ENCODE peak calls at places on chromosomes 2 and 18, in six cellular contexts. L is left ventricle myocardium inferior; G is brain microvascular endothelial cell; K is naive thymus-derived CD4-positive, alpha-beta T cell; B is uterus; X is A673. D is an unnamed sample.

GRCh38 chr18:50956116-50956515 is 11.7 kb upstream of the ELAC1 start:
- DNase-seq in L (no peak), G (no peak), K (no peak), B (no peak), X (no peak), D (no peak)

GRCh38 chr2:122411231-122411630 is 655.8 kb downstream of the TSN start:
- DNase-seq in L (no peak), G (no peak), K (no peak), B (no peak), X (no peak), D (no peak)

GRCh38 chr2:98569197-98569793 is 39.0 kb downstream of the COA5 start:
- DNase-seq in L (peak), G (peak), K (peak), B (peak), X (peak), D (peak)

GRCh38 chr2:37246205-37246604 is 14.7 kb downstream of the NDUFAF7 start:
- DNase-seq in L (no peak), G (no peak), K (no peak), B (no peak), X (no peak), D (no peak)

GRCh38 chr18:21179590-21180220 is 62.3 kb upstream of the GREB1L start:
- DNase-seq in L (no peak), G (peak), K (peak), B (peak), X (peak), D (peak)

GRCh38 chr2:188158337-188159100 is 133.2 kb upstream of the GULP1 start:
- DNase-seq in L (no peak), G (peak), K (no peak), B (no peak), X (no peak), D (no peak)

GRCh38 chr2:236049981-236050380 is 118.2 kb downstream of the GBX2 start:
- DNase-seq in L (no peak), G (no peak), K (no peak), B (no peak), X (no peak), D (no peak)

GRCh38 chr2:64751286-64752260 is 97.9 kb upstream of the SERTAD2 start:
- DNase-seq in L (no peak), G (peak), K (peak), B (peak), X (peak), D (peak)

GRCh38 chr2:59449264-59449663 is 1104.2 kb downstream of the BCL11A start:
- DNase-seq in L (no peak), G (no peak), K (no peak), B (no peak), X (no peak), D (peak)

GRCh38 chr2:206250041-206250897 is 24.2 kb upstream of the ZDBF2 start:
- DNase-seq in L (no peak), G (no peak), K (no peak), B (no peak), X (peak), D (no peak)

GRCh38 chr18:61896767-61897166 is 4.0 kb upstream of the RNF152 start:
- DNase-seq in L (peak), G (peak), K (no peak), B (peak), X (no peak), D (no peak)

GRCh38 chr2:55063713-55064323 is 13.6 kb upstream of the RTN4 start:
- DNase-seq in L (no peak), G (no peak), K (no peak), B (no peak), X (no peak), D (peak)

GRCh38 chr2:241052677-241053360 is 49.3 kb downstream of the MTERF4 start:
- DNase-seq in L (no peak), G (no peak), K (no peak), B (no peak), X (no peak), D (no peak)

GRCh38 chr2:221610675-221611074 is 38.6 kb upstream of the EPHA4 start:
- DNase-seq in L (no peak), G (no peak), K (no peak), B (no peak), X (no peak), D (no peak)

GRCh38 chr2:221612800-221613199 is 40.7 kb upstream of the EPHA4 start:
- DNase-seq in L (no peak), G (no peak), K (no peak), B (no peak), X (no peak), D (no peak)

GRCh38 chr2:221608442-221608841 is 36.3 kb upstream of the EPHA4 start:
- DNase-seq in L (no peak), G (no peak), K (no peak), B (no peak), X (no peak), D (no peak)

GRCh38 chr2:221612171-221612570 is 40.1 kb upstream of the EPHA4 start:
- DNase-seq in L (no peak), G (no peak), K (no peak), B (no peak), X (no peak), D (peak)

DNA sequence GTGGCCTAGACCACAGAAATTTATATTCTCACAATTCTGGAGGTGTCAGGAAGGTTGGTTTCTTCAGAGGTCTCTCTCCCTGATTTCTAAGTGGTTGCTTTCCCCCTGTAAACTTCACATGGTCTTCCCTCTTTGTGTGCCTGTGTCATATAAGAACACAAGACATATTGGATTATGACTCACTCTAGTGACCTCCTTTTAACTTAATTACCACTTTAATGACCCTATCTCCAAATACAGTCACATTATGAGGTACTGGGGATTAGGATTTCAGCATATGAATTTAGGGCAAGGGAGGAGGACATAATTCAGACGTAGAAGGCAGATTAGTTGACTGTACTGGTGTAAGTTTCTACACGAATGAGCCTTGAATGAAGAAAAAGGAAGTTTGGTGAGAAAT is 38.1 kb upstream of the EPHA4 start:
- DNase-seq in L (no peak), G (no peak), K (no peak), B (no peak), X (peak), D (no peak)
- H3K27ac ChIP-seq in L (no peak), G (no peak), K (no peak), B (no peak), X (no peak), D (no peak)

DNA sequence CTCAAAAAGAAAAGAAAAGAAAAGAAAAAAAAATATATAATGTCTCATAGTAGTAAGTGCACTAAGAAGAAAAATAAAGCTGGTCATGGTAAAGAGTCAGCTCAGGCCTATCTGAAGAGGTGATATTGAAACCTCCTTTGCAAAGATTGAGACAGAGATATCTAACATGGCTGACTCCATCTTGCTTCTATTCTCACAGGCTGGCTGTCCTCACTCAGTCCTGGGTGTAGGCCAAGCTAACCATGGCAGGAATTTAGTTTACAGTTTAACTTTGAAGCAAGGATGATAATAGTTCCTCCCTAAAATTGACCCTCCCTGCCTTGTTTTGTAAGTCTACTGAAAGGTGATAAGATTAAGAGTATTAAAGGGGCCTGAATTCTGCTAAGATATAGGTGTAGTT is 195.5 kb upstream of the SESTD1 start:
- DNase-seq in L (no peak), G (peak), K (no peak), B (no peak), X (no peak), D (no peak)
- H3K27ac ChIP-seq in L (no peak), G (peak), K (no peak), B (no peak), X (no peak), D (no peak)

GRCh38 chr2:101971836-101972235 is 19.9 kb upstream of the IL1R2 start:
- DNase-seq in L (no peak), G (no peak), K (no peak), B (no peak), X (no peak), D (no peak)

GRCh38 chr2:101970901-101971300 is 20.9 kb upstream of the IL1R2 start:
- DNase-seq in L (no peak), G (no peak), K (no peak), B (no peak), X (no peak), D (no peak)

GRCh38 chr2:101972621-101973434 is 18.9 kb upstream of the IL1R2 start:
- DNase-seq in L (no peak), G (peak), K (no peak), B (no peak), X (peak), D (no peak)

GRCh38 chr2:101967826-101968498 is 23.8 kb upstream of the IL1R2 start:
- DNase-seq in L (no peak), G (no peak), K (no peak), B (peak), X (peak), D (no peak)

GRCh38 chr2:101969723-101970122 is 22.0 kb upstream of the IL1R2 start:
- DNase-seq in L (no peak), G (no peak), K (no peak), B (no peak), X (no peak), D (no peak)
- H3K27ac ChIP-seq in L (no peak), G (no peak), K (no peak), B (no peak), X (no peak), D (no peak)

GRCh38 chr2:190974629-190975361 is 39.2 kb downstream of the STAT1 start:
- DNase-seq in L (peak), G (no peak), K (no peak), B (no peak), X (no peak), D (no peak)

GRCh38 chr2:190976521-190976920 is 37.5 kb downstream of the STAT1 start:
- DNase-seq in L (no peak), G (no peak), K (no peak), B (no peak), X (no peak), D (no peak)

GRCh38 chr2:190979906-190980629 is 33.9 kb downstream of the STAT1 start:
- DNase-seq in L (peak), G (peak), K (no peak), B (peak), X (no peak), D (peak)

GRCh38 chr2:190978389-190979053 is 35.5 kb downstream of the STAT1 start:
- DNase-seq in L (no peak), G (peak), K (no peak), B (no peak), X (no peak), D (no peak)

DNA sequence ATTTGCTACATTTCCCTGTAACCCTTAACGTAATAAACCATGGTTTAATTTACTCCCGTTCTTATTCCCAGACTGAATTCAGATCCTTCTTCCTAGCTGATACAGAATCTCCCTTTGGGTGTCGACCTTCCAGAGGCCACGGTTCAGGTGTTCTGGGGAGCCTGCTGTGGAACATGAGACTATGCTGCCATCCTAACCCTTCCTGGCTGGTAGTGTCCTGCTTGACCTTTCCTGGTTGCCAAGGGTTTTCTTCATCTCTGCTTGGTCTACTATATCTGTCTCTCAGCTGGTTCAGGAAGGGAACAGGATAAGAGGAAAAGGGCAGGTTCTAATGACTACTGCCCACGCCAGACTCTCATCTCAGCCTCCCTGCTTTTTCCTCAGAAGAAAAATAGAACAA is 36.5 kb downstream of the STAT1 start:
- DNase-seq in L (no peak), G (no peak), K (no peak), B (no peak), X (no peak), D (no peak)
- H3K27ac ChIP-seq in L (no peak), G (no peak), K (peak), B (no peak), X (no peak), D (no peak)

GRCh38 chr18:57803119-57803969 is at the start of gene ATP8B1:
- DNase-seq in L (peak), G (no peak), K (no peak), B (peak), X (peak), D (no peak)
- H3K27ac ChIP-seq in L (peak), G (peak), K (no peak), B (peak), X (peak), D (no peak)

GRCh38 chr2:42493468-42493884 is 306 bp downstream of the KCNG3 start:
- DNase-seq in L (no peak), G (no peak), K (no peak), B (no peak), X (no peak), D (no peak)

GRCh38 chr2:42495234-42495581 is 1.4 kb upstream of the KCNG3 start:
- DNase-seq in L (no peak), G (no peak), K (no peak), B (no peak), X (no peak), D (no peak)

GRCh38 chr2:42495611-42496010 is 1.8 kb upstream of the KCNG3 start:
- DNase-seq in L (no peak), G (no peak), K (no peak), B (no peak), X (no peak), D (no peak)

GRCh38 chr2:42493885-42494433 is at the start of gene KCNG3:
- DNase-seq in L (peak), G (no peak), K (peak), B (peak), X (peak), D (no peak)

DNA sequence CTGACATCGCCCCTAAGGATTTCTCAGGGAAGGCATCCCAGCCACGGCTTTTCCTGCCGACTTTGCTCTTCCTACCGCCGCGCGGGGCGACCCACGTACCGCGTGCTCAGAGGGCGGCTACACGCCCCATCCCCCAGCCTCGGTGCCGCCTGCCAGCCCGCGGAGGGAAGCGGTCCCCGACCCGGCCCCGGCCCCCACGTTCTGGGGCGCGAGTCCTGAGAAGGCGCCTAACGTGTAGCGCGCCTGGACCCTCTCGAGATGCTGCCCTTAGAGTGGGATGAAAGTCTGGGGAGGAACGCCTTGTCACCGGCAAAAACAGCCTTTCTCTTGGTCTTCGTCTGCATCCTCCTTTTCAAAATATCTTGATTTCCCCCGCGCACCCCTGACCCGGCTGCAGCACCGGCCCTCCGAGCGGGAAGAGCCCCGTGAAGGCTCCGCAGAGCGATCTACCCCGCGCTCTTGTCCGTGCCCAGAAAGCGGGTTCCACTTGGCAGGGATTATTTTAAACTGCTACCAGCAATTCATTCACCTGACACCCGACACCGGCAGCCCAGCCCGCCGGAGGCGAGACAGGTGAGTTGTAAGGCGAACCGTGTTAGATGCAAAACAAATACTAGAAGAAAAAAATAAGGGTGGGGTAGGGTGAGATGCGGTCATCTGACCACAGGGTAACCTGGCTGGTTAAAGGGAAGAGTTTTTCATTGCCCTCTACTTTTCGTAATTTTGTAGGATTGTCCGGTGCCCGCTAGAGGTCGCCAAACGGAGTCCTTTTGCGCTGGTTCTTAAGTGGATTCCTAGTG is 852 bp upstream of the KCNG3 start:
- DNase-seq in L (peak), G (peak), K (peak), B (peak), X (peak), D (peak)
- H3K27ac ChIP-seq in L (no peak), G (no peak), K (peak), B (peak), X (no peak), D (no peak)